ENCODE peak calls at places on chromosomes 13 and 19, in eight cellular contexts. D is neural crest cell, Q is endothelial cell, H is amygdala, G is cardiac muscle cell, M is type B pancreatic cell, Z is activated T-cell treated with anti-CD3 and anti-CD28 coated beads for 4 hours, P is RPMI8226. C is an unnamed sample.

GRCh38 chr13:97076898-97077297 is 82.6 kb upstream of the OXGR1 start:
- DNase-seq in P (no peak), Z (no peak), Q (no peak), H (no peak), G (peak), M (no peak), D (no peak), C (no peak)

GRCh38 chr13:52862358-52863206 is 14.1 kb upstream of the PCDH8 start:
- DNase-seq in M (no peak), G (peak), Z (no peak), Q (peak), P (peak), D (peak), H (no peak), C (no peak)

GRCh38 chr19:58056861-58057260 is 2.2 kb upstream of the ZNF135 start:
- DNase-seq in Z (no peak), M (no peak), D (no peak), P (no peak), H (no peak), Q (no peak), G (no peak), C (no peak)

GRCh38 chr19:17148130-17148529 is 67.0 kb upstream of the USE1 start:
- DNase-seq in D (no peak), G (no peak), H (no peak), M (no peak), Z (no peak), P (no peak), Q (no peak), C (no peak)

GRCh38 chr13:112107289-112107688 is 40.3 kb downstream of the SOX1 start:
- DNase-seq in P (no peak), Q (no peak), D (no peak), M (no peak), G (no peak), Z (no peak), H (no peak), C (no peak)

GRCh38 chr19:47232422-47233211 is 1.6 kb upstream of the BBC3 start:
- DNase-seq in M (no peak), Q (no peak), D (no peak), H (no peak), Z (no peak), P (peak), G (peak), C (peak)

GRCh38 chr19:1009976-1010538 is 9.8 kb downstream of the GRIN3B start:
- DNase-seq in D (no peak), P (no peak), Z (no peak), H (no peak), M (no peak), G (no peak), Q (no peak), C (no peak)

GRCh38 chr19:34831714-34832113 is 58.7 kb upstream of the ZNF599 start:
- DNase-seq in H (no peak), P (no peak), Q (no peak), D (no peak), M (no peak), Z (no peak), G (no peak), C (no peak)

GRCh38 chr13:27533155-27533643 is 82.8 kb upstream of the MTIF3 start:
- DNase-seq in Q (peak), M (peak), Z (peak), P (peak), G (peak), D (peak), H (peak), C (peak)

GRCh38 chr13:25683662-25684370 is 312.0 kb downstream of the ATP8A2 start:
- DNase-seq in D (no peak), G (no peak), P (no peak), M (no peak), Z (no peak), Q (no peak), H (no peak), C (no peak)

GRCh38 chr19:6484831-6485230 is 3.2 kb upstream of the DENND1C start:
- DNase-seq in G (no peak), H (no peak), Q (no peak), M (no peak), P (no peak), D (no peak), Z (no peak), C (no peak)

GRCh38 chr19:47471733-47472457 is at the start of gene SLC8A2:
- DNase-seq in M (peak), Z (peak), Q (peak), P (peak), D (peak), H (peak), G (peak), C (peak)

GRCh38 chr13:76552373-76552772 is 333.8 kb downstream of the KCTD12 start:
- DNase-seq in G (peak), Z (no peak), D (no peak), P (no peak), Q (no peak), M (no peak), H (no peak), C (no peak)

GRCh38 chr19:4712771-4713170 is 10.9 kb downstream of the DPP9 start:
- DNase-seq in G (no peak), H (no peak), Q (no peak), P (no peak), M (no peak), Z (no peak), D (no peak), C (no peak)

GRCh38 chr13:47862841-47863240 is 138.2 kb downstream of the SUCLA2 start:
- DNase-seq in D (no peak), H (no peak), P (no peak), Q (no peak), M (no peak), G (no peak), Z (no peak), C (no peak)

GRCh38 chr13:26558074-26558805 is 757 bp downstream of the WASF3 start:
- DNase-seq in H (no peak), D (peak), Q (peak), Z (no peak), M (no peak), G (peak), P (no peak), C (peak)

GRCh38 chr19:41753159-41753558 is 2.2 kb upstream of the CEACAM6 start:
- DNase-seq in G (peak), D (peak), H (no peak), Z (peak), P (peak), Q (peak), M (no peak), C (no peak)

GRCh38 chr13:98677398-98677797 is 75.1 kb downstream of the SLC15A1 start:
- DNase-seq in G (no peak), Z (no peak), M (no peak), P (no peak), D (no peak), H (no peak), Q (no peak), C (no peak)